ENCODE peak calls at places on chromosomes 13 and 19, in eight cellular contexts. S is A673; A is cardiac muscle cell; H is HepG2; V is breast epithelium; R is psoas muscle; T is CD8-positive, alpha-beta memory T cell; F is CD4-positive, alpha-beta T cell. P is an unnamed sample.
A peak's percentile ranks its signal among the peaks of the same experiment; 100 is the strongest.

GRCh38 chr13:50344717-50345116 is 329.5 kb downstream of the KCNRG start:
- DNase-seq in S (no peak), A (no peak), H (no peak), V (no peak), R (no peak), T (no peak), F (no peak), P (no peak)

GRCh38 chr13:27562457-27562856 is 57.9 kb downstream of the LNX2 start:
- DNase-seq in S (no peak), A (no peak), H (no peak), V (no peak), R (no peak), T (no peak), F (no peak), P (no peak)

GRCh38 chr19:3129112-3129511 is 6.7 kb upstream of the GNA15 start:
- DNase-seq in S (peak; percentile 56), A (peak; percentile 76), H (peak; percentile 35), V (no peak), R (no peak), T (no peak), F (no peak), P (no peak)

GRCh38 chr13:89688908-89689307 is 1658.6 kb upstream of the MIR17HG start:
- DNase-seq in S (no peak), A (peak; percentile 29), H (no peak), V (no peak), R (no peak), T (no peak), F (no peak), P (peak; percentile 66)

GRCh38 chr19:57706346-57706745 is 2.7 kb downstream of the ZNF154 start:
- DNase-seq in S (no peak), A (no peak), H (no peak), V (no peak), R (no peak), T (no peak), F (no peak), P (no peak)

GRCh38 chr13:76035711-76036110 is 399.6 kb downstream of the LMO7 start:
- DNase-seq in S (no peak), A (peak; percentile 16), H (no peak), V (no peak), R (no peak), T (no peak), F (no peak), P (no peak)

GRCh38 chr19:42352893-42353259 is 27.4 kb downstream of the MEGF8 start:
- DNase-seq in S (no peak), A (no peak), H (no peak), V (no peak), R (no peak), T (no peak), F (no peak), P (no peak)

GRCh38 chr19:55605637-55606470 is at the start of gene ZNF865:
- DNase-seq in S (peak; percentile 90), A (peak; percentile 92), H (peak; percentile 72), V (peak; percentile 57), R (peak; percentile 82), T (peak; percentile 62), F (peak; percentile 57), P (peak; percentile 73)

GRCh38 chr19:5804516-5805464 is at the start of gene NRTN:
- DNase-seq in S (peak; percentile 61), A (no peak), H (no peak), V (no peak), R (no peak), T (peak; percentile 23), F (peak; percentile 51), P (no peak)

GRCh38 chr13:37068962-37069361 is 9.5 kb upstream of the SUPT20H start:
- DNase-seq in S (peak; percentile 50), A (peak; percentile 34), H (no peak), V (no peak), R (no peak), T (no peak), F (no peak), P (no peak)

GRCh38 chr13:70758932-70759331 is 650.7 kb upstream of the KLHL1 start:
- DNase-seq in S (no peak), A (no peak), H (no peak), V (no peak), R (no peak), T (no peak), F (no peak), P (no peak)

GRCh38 chr19:46616631-46617322 is 8.1 kb downstream of the PTGIR start:
- DNase-seq in S (no peak), A (peak; percentile 82), H (peak; percentile 50), V (peak; percentile 56), R (peak; percentile 45), T (no peak), F (no peak), P (no peak)

GRCh38 chr19:42114412-42114811 is 17.8 kb downstream of the POU2F2 start:
- DNase-seq in S (no peak), A (no peak), H (no peak), V (no peak), R (peak; percentile 39), T (no peak), F (no peak), P (no peak)

GRCh38 chr13:66532845-66533244 is 697.3 kb downstream of the PCDH9 start:
- DNase-seq in S (no peak), A (no peak), H (no peak), V (no peak), R (no peak), T (no peak), F (no peak), P (no peak)

GRCh38 chr13:91280806-91281205 is 66.7 kb upstream of the MIR17HG start:
- DNase-seq in S (peak; percentile 25), A (no peak), H (no peak), V (no peak), R (no peak), T (no peak), F (no peak), P (no peak)

GRCh38 chr13:35957174-35957867 is 173.9 kb downstream of the DCLK1 start:
- DNase-seq in S (no peak), A (no peak), H (no peak), V (no peak), R (no peak), T (no peak), F (no peak), P (no peak)

DNA sequence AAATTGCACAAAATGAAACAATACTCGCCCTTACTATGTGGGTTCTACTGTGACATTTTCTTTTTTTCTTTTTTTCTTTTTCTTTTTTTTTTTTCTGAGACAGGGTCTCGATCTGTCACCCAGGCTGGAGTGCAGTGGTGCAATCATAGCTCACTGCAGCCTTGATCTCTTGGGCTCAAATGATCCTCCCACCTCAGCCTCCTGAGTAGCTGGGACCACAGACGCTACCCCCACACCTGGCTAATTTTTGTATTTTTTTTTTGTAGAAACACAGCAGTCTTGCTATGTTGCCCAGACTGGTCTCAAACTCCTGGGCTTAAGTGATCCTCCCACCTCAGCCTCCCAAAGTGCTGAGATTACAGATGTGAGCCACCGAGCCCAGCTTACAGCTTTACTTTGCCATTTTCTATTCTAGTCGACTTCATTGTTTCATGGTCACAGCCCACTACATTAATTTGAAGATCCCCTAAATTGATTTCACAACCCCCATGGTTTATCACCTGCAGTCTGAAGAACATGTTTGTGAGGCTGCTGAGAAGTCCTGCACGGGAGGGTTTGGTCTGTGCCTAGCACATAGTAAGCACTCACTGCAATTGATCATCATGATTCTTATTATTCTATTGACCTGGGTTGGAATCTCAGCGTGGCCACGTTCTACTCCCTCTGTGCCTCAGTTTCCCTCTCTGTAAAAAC is 3.8 kb downstream of the BCL3 start:
- DNase-seq in S (no peak), A (no peak), H (no peak), V (no peak), R (no peak), T (no peak), F (no peak), P (no peak)
- H3K27ac ChIP-seq in S (no peak overlapping the region), A (no peak overlapping the region), H (no peak overlapping the region), V (peak overlapping the region; percentile 95), R (peak overlapping the region; percentile 95), T (peak overlapping the region; percentile 18), F (peak overlapping the region; percentile 87), P (no peak overlapping the region)

GRCh38 chr13:98581971-98582702 is 5.2 kb upstream of the STK24 start:
- DNase-seq in S (peak; percentile 36), A (peak; percentile 46), H (no peak), V (no peak), R (no peak), T (no peak), F (no peak), P (no peak)
- H3K27ac ChIP-seq in S (no peak overlapping the region), A (peak overlapping the region; percentile 77), H (no peak overlapping the region), V (peak overlapping the region; percentile 21), R (no peak overlapping the region), T (no peak overlapping the region), F (no peak overlapping the region), P (no peak overlapping the region)

DNA sequence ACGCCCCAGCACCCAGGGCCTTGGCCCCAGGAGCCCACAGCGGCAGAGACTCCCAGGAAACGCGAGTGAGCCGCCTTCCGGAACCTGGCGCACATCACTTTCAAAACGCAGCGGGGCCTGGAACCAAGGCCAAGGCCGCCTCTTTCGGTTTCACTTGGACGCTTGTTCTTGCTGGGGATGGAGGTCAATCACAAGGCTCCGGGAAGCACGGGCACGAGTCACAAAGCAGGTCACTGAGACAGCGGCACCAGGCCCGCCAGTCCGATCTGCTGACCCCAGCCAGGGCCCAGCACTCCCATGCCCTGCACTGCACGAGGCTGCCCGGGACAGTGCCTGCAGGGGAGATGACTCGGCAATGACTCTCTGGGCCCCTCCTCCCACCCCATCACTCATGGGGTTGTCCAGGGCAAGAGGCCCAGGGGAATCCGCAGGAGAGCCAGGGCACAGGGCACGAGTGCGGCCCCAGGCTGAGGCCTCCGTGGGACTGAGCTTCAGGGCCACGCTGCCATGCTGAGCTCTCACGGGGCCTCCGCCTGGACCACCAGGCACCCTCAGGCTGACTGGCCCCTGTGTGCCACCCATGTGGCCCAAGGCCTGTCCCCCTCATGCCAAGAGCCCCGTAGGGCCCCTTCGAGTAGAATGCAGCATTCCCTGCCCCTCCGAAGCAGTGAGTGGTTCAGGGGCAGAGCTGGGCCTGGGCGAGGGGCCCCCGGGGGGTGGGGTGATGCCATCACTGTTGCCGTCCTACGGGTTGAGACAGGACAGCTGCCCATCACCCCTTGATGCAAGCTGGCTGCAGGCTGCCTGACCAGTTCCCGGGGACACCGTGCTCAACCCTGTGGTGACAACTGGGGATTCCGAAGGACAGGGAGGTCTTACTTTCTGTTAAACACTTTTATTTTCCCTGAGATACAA is 4.9 kb downstream of the SBNO2 start:
- DNase-seq in S (no peak), A (peak; percentile 50), H (peak; percentile 50), V (no peak), R (peak; percentile 71), T (no peak), F (no peak), P (no peak)
- H3K27ac ChIP-seq in S (peak overlapping the region; percentile 92), A (peak overlapping the region; percentile 48), H (peak overlapping the region; percentile 59), V (peak overlapping the region; percentile 99), R (peak overlapping the region; percentile 9), T (no peak overlapping the region), F (no peak overlapping the region), P (peak overlapping the region; percentile 8)

DNA sequence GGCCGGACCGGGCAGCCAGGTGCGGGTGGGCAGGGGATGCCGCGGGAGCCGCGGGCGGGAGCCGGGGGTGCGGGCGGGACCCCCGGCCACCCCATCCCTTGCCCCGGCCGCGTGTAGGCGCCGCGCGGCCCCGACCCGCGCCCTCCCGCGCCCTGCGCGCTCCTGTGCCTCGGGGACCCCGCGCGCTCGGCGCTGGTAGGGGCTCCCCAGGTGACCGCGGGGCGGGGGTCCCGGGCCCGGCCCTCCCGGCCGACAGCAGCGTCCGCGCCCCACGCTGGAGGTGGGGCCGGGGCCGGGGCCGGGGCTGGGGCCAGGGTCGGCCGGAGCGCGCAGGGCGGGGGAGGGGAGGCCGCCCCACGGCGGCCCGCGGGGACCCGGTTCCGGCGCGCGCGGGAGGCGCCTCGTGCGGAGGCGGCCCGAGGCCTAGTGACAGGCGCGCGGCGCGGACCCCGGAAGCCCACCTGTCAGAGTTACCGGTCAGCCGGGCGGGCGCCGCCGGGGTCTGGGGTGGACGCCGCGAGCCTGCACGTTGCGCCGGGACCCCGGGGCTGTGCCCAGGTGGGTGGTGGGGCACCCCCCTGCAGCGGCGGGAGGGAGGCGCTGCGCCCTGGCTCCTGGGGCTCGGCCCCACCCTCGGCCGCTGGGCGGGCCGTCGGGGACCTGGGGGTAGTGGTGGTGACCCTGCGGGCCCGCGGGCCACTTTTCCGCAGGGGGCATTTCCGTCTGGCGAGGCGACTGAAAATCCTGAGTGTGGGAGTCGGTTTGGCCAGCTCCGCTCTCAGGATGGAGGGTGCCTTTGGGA is 518 bp downstream of the TFDP1 start:
- DNase-seq in S (no peak), A (no peak), H (no peak), V (no peak), R (peak; percentile 42), T (no peak), F (no peak), P (no peak)
- H3K27ac ChIP-seq in S (peak overlapping the region; percentile 82), A (no peak overlapping the region), H (peak overlapping the region; percentile 31), V (no peak overlapping the region), R (no peak overlapping the region), T (no peak overlapping the region), F (no peak overlapping the region), P (no peak overlapping the region)

P was measured in caudate nucleus.